ENCODE peak calls at places on chromosomes 5 and 9, in four cellular contexts. Z is activated effector memory CD4-positive, alpha-beta T cell treated with Interleukin-2 at 50 U/mL for 16 hours; C is MV-4-11; X is mesothelial cell of epicardium. Y is an unnamed sample.

GRCh38 chr5:68227532-68228160 is 12.1 kb downstream of the PIK3R1 start:
- DNase-seq in Z (no peak), C (no peak), X (no peak), Y (no peak)

GRCh38 chr9:133135193-133135745 is 14.2 kb upstream of the RALGDS start:
- DNase-seq in Z (peak), C (no peak), X (no peak), Y (no peak)

GRCh38 chr5:33369470-33370134 is 71.2 kb upstream of the TARS1 start:
- DNase-seq in Z (no peak), C (no peak), X (no peak), Y (no peak)

GRCh38 chr5:56737002-56737621 is 78.2 kb upstream of the MAP3K1 start:
- DNase-seq in Z (no peak), C (peak), X (no peak), Y (peak)

GRCh38 chr5:1737790-1738405 is 61.7 kb downstream of the MRPL36 start:
- DNase-seq in Z (peak), C (no peak), X (no peak), Y (peak)

GRCh38 chr9:92964607-92964975 is 17.3 kb downstream of the FGD3 start:
- DNase-seq in Z (no peak), C (no peak), X (no peak), Y (no peak)

GRCh38 chr5:91103353-91104061 is 279.6 kb downstream of the ARRDC3 start:
- DNase-seq in Z (no peak), C (no peak), X (no peak), Y (peak)

GRCh38 chr9:93592389-93593021 is 16.1 kb downstream of the PHF2 start:
- DNase-seq in Z (no peak), C (peak), X (no peak), Y (no peak)

GRCh38 chr5:57692582-57693487 is 210.2 kb upstream of the ACTBL2 start:
- DNase-seq in Z (no peak), C (peak), X (no peak), Y (no peak)

GRCh38 chr9:135971892-135972291 is 10.7 kb upstream of the UBAC1 start:
- DNase-seq in Z (peak), C (no peak), X (peak), Y (no peak)

Y was measured in AML-193.